ENCODE peak calls at places on chromosome 6, in ten cellular contexts. H is HL-60, Y is SK-N-SH, T is stomach, D is upper lobe of left lung, C is breast epithelium, P is endothelial cell of umbilical vein, E is prostate gland, Z is sigmoid colon, N is suprapubic skin. F is an unnamed sample.

GRCh38 chr6:109182590-109182989 is 87.3 kb downstream of the CEP57L1 start:
- DNase-seq in C (no peak), P (no peak), Z (no peak), D (no peak), N (no peak), E (peak), H (no peak), T (no peak), Y (no peak), F (no peak)

GRCh38 chr6:42777126-42777822 is 4.6 kb upstream of the BICRAL start:
- DNase-seq in T (no peak), N (no peak), P (no peak), D (no peak), Y (no peak), E (no peak), H (no peak), C (no peak), Z (no peak), F (no peak)

GRCh38 chr6:117597755-117598154 is 4.6 kb downstream of the GOPC start:
- DNase-seq in T (no peak), N (no peak), E (no peak), Y (no peak), H (no peak), P (no peak), C (no peak), D (no peak), Z (no peak), F (no peak)

GRCh38 chr6:55918639-55919038 is 43.2 kb upstream of the BMP5 start:
- DNase-seq in T (no peak), H (no peak), Y (no peak), C (no peak), N (no peak), P (no peak), D (no peak), E (no peak), Z (no peak), F (no peak)

GRCh38 chr6:41503841-41504525 is 42.2 kb upstream of the FOXP4 start:
- DNase-seq in Y (peak), C (peak), T (no peak), E (no peak), Z (no peak), N (no peak), P (peak), H (no peak), D (peak), F (no peak)

GRCh38 chr6:44896701-44897100 is 431.4 kb upstream of the RUNX2 start:
- DNase-seq in H (no peak), T (no peak), C (no peak), D (no peak), N (no peak), E (no peak), Y (peak), Z (no peak), P (no peak), F (no peak)

GRCh38 chr6:47669684-47670515 is 28.5 kb upstream of the ADGRF4 start:
- DNase-seq in H (no peak), D (no peak), T (no peak), C (peak), P (no peak), Z (no peak), E (peak), Y (no peak), N (no peak), F (no peak)

GRCh38 chr6:122033564-122034181 is 365.8 kb upstream of the HSF2 start:
- DNase-seq in C (no peak), D (no peak), T (no peak), N (no peak), Y (peak), P (peak), H (peak), Z (no peak), E (peak), F (no peak)

GRCh38 chr6:24824142-24824755 is 25.5 kb upstream of the ARMH2 start:
- DNase-seq in Z (no peak), C (no peak), Y (no peak), E (no peak), D (no peak), T (no peak), H (no peak), P (no peak), N (no peak), F (no peak)

DNA sequence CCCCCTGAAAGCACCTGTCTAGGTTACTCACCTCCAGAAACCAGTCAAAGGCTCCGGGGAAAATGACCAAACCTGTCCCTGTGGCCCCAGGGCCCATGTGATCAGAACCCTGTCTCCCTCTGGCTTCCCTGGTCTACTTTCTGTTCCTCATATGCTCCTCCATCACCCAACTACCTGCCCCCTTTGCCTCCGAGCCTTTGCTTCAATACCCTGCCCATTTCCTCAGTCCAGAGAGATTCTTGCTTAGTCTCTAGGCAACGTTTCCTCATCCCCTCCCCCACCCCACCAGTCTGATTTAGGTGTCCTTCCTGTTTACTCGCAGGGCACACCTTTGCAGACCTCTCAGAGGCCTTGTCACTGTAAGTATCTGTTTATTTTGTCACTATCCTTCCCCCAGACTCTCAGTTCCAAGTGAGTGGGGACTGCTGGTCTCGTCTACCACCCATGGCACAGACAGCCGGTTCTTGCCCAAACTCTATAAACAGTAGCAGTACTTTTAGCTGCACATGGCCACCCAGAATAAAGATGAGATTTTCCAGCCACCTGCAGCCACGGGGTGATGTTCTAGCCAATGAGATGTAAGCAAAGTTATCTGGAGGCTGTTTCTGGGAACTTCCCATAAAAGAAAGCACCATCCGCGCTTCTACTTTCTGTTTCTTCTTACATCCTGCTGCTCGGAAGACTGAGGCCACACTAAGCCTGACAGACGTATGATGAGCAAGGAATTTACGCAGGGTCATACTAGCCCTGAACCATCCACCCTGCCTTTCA is 13.3 kb downstream of the ELOVL5 start:
- DNase-seq in N (no peak), Y (no peak), Z (no peak), H (peak), T (peak), D (no peak), C (no peak), E (no peak), P (no peak), F (peak)
- TF ChIP-seq POLR2AphosphoS5 in N (no peak), Y (no peak), Z (no peak), H (no peak), T (no peak), D (no peak), C (no peak), E (no peak), P (no peak), F (no peak)

GRCh38 chr6:70667256-70667710 is 400 bp upstream of the SMAP1 start:
- DNase-seq in C (no peak), H (no peak), N (no peak), Y (no peak), D (no peak), P (no peak), T (no peak), Z (no peak), E (no peak), F (no peak)
- TF ChIP-seq POLR2AphosphoS5 in C (no peak), H (no peak), N (no peak), Y (peak), D (no peak), P (no peak), T (no peak), Z (no peak), E (no peak), F (no peak)

GRCh38 chr6:71288228-71289038 is at the start of gene OGFRL1:
- DNase-seq in H (peak), C (peak), P (peak), D (peak), Z (peak), E (peak), T (peak), N (peak), Y (peak), F (peak)
- TF ChIP-seq POLR2AphosphoS5 in H (no peak), C (peak), P (peak), D (peak), Z (peak), E (peak), T (peak), N (no peak), Y (peak), F (peak)

GRCh38 chr6:34656378-34657036 is 40.1 kb downstream of the ILRUN start:
- DNase-seq in T (peak), E (peak), N (no peak), D (no peak), Z (no peak), H (peak), C (no peak), P (peak), Y (peak), F (peak)

GRCh38 chr6:34658605-34659218 is 37.9 kb downstream of the ILRUN start:
- DNase-seq in P (no peak), Y (no peak), H (no peak), D (no peak), E (no peak), C (no peak), T (peak), Z (no peak), N (no peak), F (no peak)

GRCh38 chr6:34657037-34657306 is 39.6 kb downstream of the ILRUN start:
- DNase-seq in D (no peak), T (no peak), H (no peak), P (no peak), Z (no peak), C (no peak), Y (no peak), E (no peak), N (no peak), F (no peak)

GRCh38 chr6:34654061-34654460 is 42.5 kb downstream of the ILRUN start:
- DNase-seq in H (no peak), N (no peak), Z (no peak), Y (no peak), E (no peak), D (no peak), P (no peak), C (no peak), T (no peak), F (no peak)

GRCh38 chr6:34657307-34657978 is 39.1 kb downstream of the ILRUN start:
- DNase-seq in N (no peak), E (peak), T (peak), H (no peak), D (no peak), Z (peak), P (peak), C (peak), Y (no peak), F (peak)
- TF ChIP-seq POLR2AphosphoS5 in N (no peak), E (peak), T (peak), H (no peak), D (peak), Z (peak), P (no peak), C (no peak), Y (peak), F (peak)

GRCh38 chr6:12290490-12290820 is 294 bp downstream of the EDN1 start:
- DNase-seq in Y (no peak), P (no peak), N (no peak), Z (no peak), T (no peak), E (no peak), H (no peak), C (no peak), D (no peak), F (no peak)

GRCh38 chr6:12291083-12291784 is 1.1 kb downstream of the EDN1 start:
- DNase-seq in Z (no peak), H (no peak), N (no peak), C (no peak), P (no peak), Y (peak), E (no peak), T (no peak), D (no peak), F (no peak)

GRCh38 chr6:12289655-12290489 is at the start of gene EDN1:
- DNase-seq in T (peak), E (peak), D (peak), N (peak), Z (peak), H (peak), P (peak), C (peak), Y (peak), F (peak)

GRCh38 chr6:12293234-12293930 is 3.2 kb downstream of the EDN1 start:
- DNase-seq in E (no peak), P (no peak), N (no peak), D (no peak), T (no peak), H (no peak), C (no peak), Y (no peak), Z (no peak), F (no peak)

GRCh38 chr6:12291785-12292604 is 1.8 kb downstream of the EDN1 start:
- DNase-seq in D (peak), T (peak), H (no peak), Z (no peak), P (no peak), C (no peak), E (no peak), Y (peak), N (no peak), F (peak)
- TF ChIP-seq POLR2AphosphoS5 in D (no peak), T (peak), H (no peak), Z (no peak), P (peak), C (no peak), E (peak), Y (no peak), N (no peak), F (no peak)

GRCh38 chr6:141593311-141593710 is 539.4 kb upstream of the GJE1 start:
- DNase-seq in N (no peak), T (no peak), Z (no peak), P (no peak), E (no peak), C (no peak), D (no peak), Y (no peak), H (no peak), F (no peak)
- TF ChIP-seq POLR2AphosphoS5 in N (no peak), T (no peak), Z (no peak), P (no peak), E (no peak), C (no peak), D (no peak), Y (no peak), H (no peak), F (no peak)

GRCh38 chr6:126100386-126100785 is 114.0 kb downstream of the TRMT11 start:
- DNase-seq in Z (no peak), C (no peak), E (no peak), D (no peak), Y (no peak), T (no peak), N (no peak), P (no peak), H (no peak), F (no peak)
- TF ChIP-seq POLR2AphosphoS5 in Z (no peak), C (no peak), E (no peak), D (no peak), Y (no peak), T (no peak), N (no peak), P (no peak), H (no peak), F (no peak)

GRCh38 chr6:155443168-155443567 is 12.5 kb downstream of the NOX3 start:
- DNase-seq in C (no peak), T (no peak), Z (no peak), Y (peak), E (no peak), D (no peak), H (no peak), P (no peak), N (no peak), F (no peak)

GRCh38 chr6:155444952-155445903 is 10.4 kb downstream of the NOX3 start:
- DNase-seq in Z (no peak), H (no peak), D (no peak), E (no peak), Y (no peak), C (no peak), N (no peak), T (no peak), P (no peak), F (no peak)

GRCh38 chr6:155444120-155444917 is 11.3 kb downstream of the NOX3 start:
- DNase-seq in D (no peak), C (no peak), N (no peak), E (no peak), H (no peak), Z (no peak), Y (no peak), P (no peak), T (no peak), F (no peak)

GRCh38 chr6:155440758-155441157 is 14.9 kb downstream of the NOX3 start:
- DNase-seq in N (no peak), H (no peak), Y (no peak), Z (no peak), C (no peak), P (no peak), T (no peak), E (no peak), D (no peak), F (no peak)

GRCh38 chr6:155442562-155442961 is 13.1 kb downstream of the NOX3 start:
- DNase-seq in N (no peak), D (no peak), H (no peak), P (no peak), Y (peak), Z (no peak), C (no peak), T (no peak), E (no peak), F (no peak)
- TF ChIP-seq POLR2AphosphoS5 in N (no peak), D (no peak), H (no peak), P (no peak), Y (peak), Z (no peak), C (no peak), T (no peak), E (no peak), F (no peak)